ENCODE peak calls at places on chromosomes 12 and 14, in six cellular contexts. C is SJSA1; Z is CD4-positive, alpha-beta T cell; B is H9; H is fibroblast of lung; K is AML-193. L is an unnamed sample.
A peak's percentile ranks its signal among the peaks of the same experiment; 100 is the strongest.

GRCh38 chr12:22856120-22856699 is 231.2 kb downstream of the ETNK1 start:
- DNase-seq in C (peak; percentile 11), Z (no peak), B (no peak), H (peak; percentile 67), K (peak; percentile 57), L (no peak)

GRCh38 chr14:92248638-92249037 is 74.3 kb upstream of the SLC24A4 start:
- DNase-seq in C (no peak), Z (no peak), B (no peak), H (no peak), K (no peak), L (no peak)

GRCh38 chr14:58362798-58363412 is 32.8 kb upstream of the TOMM20L start:
- DNase-seq in C (no peak), Z (no peak), B (no peak), H (peak; percentile 32), K (peak; percentile 27), L (no peak)

GRCh38 chr12:88303335-88303734 is 161.2 kb downstream of the TMTC3 start:
- DNase-seq in C (no peak), Z (no peak), B (no peak), H (no peak), K (no peak), L (no peak)

GRCh38 chr12:116366456-116366776 is 88.9 kb upstream of the MED13L start:
- DNase-seq in C (no peak), Z (no peak), B (no peak), H (no peak), K (no peak), L (no peak)

GRCh38 chr12:101803978-101804377 is 26.8 kb downstream of the GNPTAB start:
- DNase-seq in C (no peak), Z (no peak), B (no peak), H (no peak), K (no peak), L (no peak)

GRCh38 chr14:92922883-92923743 is at the start of gene CHGA:
- DNase-seq in C (peak; percentile 28), Z (peak; percentile 59), B (peak; percentile 82), H (peak; percentile 35), K (no peak), L (peak; percentile 60)

GRCh38 chr14:92093320-92093719 is 13.1 kb downstream of the ATXN3 start:
- DNase-seq in C (no peak), Z (no peak), B (no peak), H (no peak), K (no peak), L (no peak)

GRCh38 chr14:103121846-103122577 is 1.2 kb upstream of the TNFAIP2 start:
- DNase-seq in C (peak; percentile 44), Z (no peak), B (peak; percentile 83), H (peak; percentile 80), K (peak; percentile 77), L (peak; percentile 92)

GRCh38 chr14:90960818-90961217 is 99.6 kb downstream of the RPS6KA5 start:
- DNase-seq in C (no peak), Z (no peak), B (no peak), H (no peak), K (no peak), L (no peak)

GRCh38 chr12:116201908-116202307 is 75.6 kb downstream of the MED13L start:
- DNase-seq in C (peak; percentile 34), Z (no peak), B (no peak), H (peak; percentile 19), K (no peak), L (no peak)